ENCODE peak calls at places on chromosomes 2 and 18, in ten cellular contexts. Z is hepatic stellate cell; D is GM18507; P is NB4; U is Panc1; M is lower lobe of right lung; T is fibroblast of lung; K is PC-9; A is stimulated activated CD8-positive, alpha-beta memory T cell treated with anti-CD3 and anti-CD28 coated beads, Interleukin-4, amount 100 ng/mL, for 24 hours; Q is activated naive CD4-positive, alpha-beta T cell treated with anti-CD3 and anti-CD28 coated beads, Interleukin-2, amount 50 U/mL, for 16 hours. R is an unnamed sample.
A peak's percentile ranks its signal among the peaks of the same experiment; 100 is the strongest.

GRCh38 chr2:157228946-157229345 is 28.6 kb upstream of the GALNT5 start:
- DNase-seq in Z (no peak), D (no peak), P (no peak), U (no peak), M (no peak), T (no peak), K (no peak), A (no peak), Q (no peak), R (no peak)

GRCh38 chr2:65361623-65362022 is 70.8 kb downstream of the SPRED2 start:
- DNase-seq in Z (no peak), D (no peak), P (no peak), U (no peak), M (no peak), T (peak; percentile 66), K (no peak), A (no peak), Q (no peak), R (no peak)

GRCh38 chr2:210172219-210172575 is 988 bp upstream of the KANSL1L start:
- DNase-seq in Z (peak; percentile 11), D (no peak), P (no peak), U (no peak), M (no peak), T (no peak), K (no peak), A (no peak), Q (no peak), R (no peak)

GRCh38 chr2:150526827-150527226 is 39.4 kb upstream of the RND3 start:
- DNase-seq in Z (peak; percentile 71), D (no peak), P (no peak), U (peak; percentile 84), M (no peak), T (peak; percentile 97), K (peak; percentile 96), A (no peak), Q (no peak), R (peak; percentile 82)

GRCh38 chr2:7671312-7671711 is 754.1 kb downstream of the RNF144A start:
- DNase-seq in Z (no peak), D (no peak), P (no peak), U (no peak), M (no peak), T (no peak), K (no peak), A (no peak), Q (no peak), R (no peak)

GRCh38 chr2:159711562-159712193 is 628 bp upstream of the MARCHF7 start:
- DNase-seq in Z (no peak), D (no peak), P (no peak), U (peak; percentile 25), M (no peak), T (no peak), K (no peak), A (no peak), Q (peak; percentile 89), R (no peak)

GRCh38 chr2:226711606-226712296 is 87.9 kb downstream of the IRS1 start:
- DNase-seq in Z (no peak), D (no peak), P (no peak), U (no peak), M (no peak), T (no peak), K (no peak), A (no peak), Q (no peak), R (no peak)

GRCh38 chr2:160657206-160657605 is 163.6 kb upstream of the RBMS1 start:
- DNase-seq in Z (no peak), D (no peak), P (no peak), U (no peak), M (no peak), T (no peak), K (no peak), A (no peak), Q (no peak), R (no peak)

GRCh38 chr2:98713332-98714015 is 17.5 kb downstream of the MGAT4A start:
- DNase-seq in Z (no peak), D (peak; percentile 39), P (no peak), U (no peak), M (no peak), T (no peak), K (no peak), A (no peak), Q (no peak), R (no peak)

GRCh38 chr18:37341473-37342086 is 224.0 kb downstream of the CELF4 start:
- DNase-seq in Z (no peak), D (no peak), P (no peak), U (no peak), M (no peak), T (no peak), K (no peak), A (no peak), Q (no peak), R (no peak)

GRCh38 chr18:27959101-27959500 is 217.8 kb downstream of the CDH2 start:
- DNase-seq in Z (no peak), D (no peak), P (no peak), U (no peak), M (no peak), T (peak; percentile 6), K (no peak), A (no peak), Q (no peak), R (no peak)

GRCh38 chr18:79634593-79634992 is 45.0 kb upstream of the CTDP1 start:
- DNase-seq in Z (no peak), D (no peak), P (no peak), U (no peak), M (no peak), T (peak; percentile 40), K (no peak), A (no peak), Q (no peak), R (no peak)

R was measured in HFF-Myc.